ENCODE peak calls at places on chromosomes 4 and X, in six cellular contexts. Z is K562, X is spleen, P is A549, S is H1, A is lower leg skin. N is an unnamed sample.
A peak's percentile ranks its signal among the peaks of the same experiment; 100 is the strongest.

GRCh38 chr4:41222259-41222658 is 7.9 kb upstream of the APBB2 start:
- DNase-seq in Z (no peak), X (no peak), P (no peak), S (no peak), A (no peak), N (no peak)

GRCh38 chrX:101759000-101759399 is 99.3 kb upstream of the ARMCX2 start:
- DNase-seq in Z (peak; percentile 32), X (no peak), P (peak; percentile 38), S (peak; percentile 53), A (no peak), N (no peak)

GRCh38 chr4:153467154-153467896 is 1.2 kb downstream of the TMEM131L start:
- DNase-seq in Z (peak; percentile 66), X (peak; percentile 97), P (no peak), S (no peak), A (no peak), N (peak; percentile 74)

GRCh38 chr4:124499266-124499665 is 213.3 kb downstream of the ANKRD50 start:
- DNase-seq in Z (no peak), X (no peak), P (no peak), S (no peak), A (no peak), N (no peak)

GRCh38 chr4:1568855-1569460 is 115.2 kb downstream of the FAM53A start:
- DNase-seq in Z (no peak), X (peak; percentile 77), P (no peak), S (no peak), A (no peak), N (no peak)

GRCh38 chr4:122662701-122663100 is 41.8 kb upstream of the IL21 start:
- DNase-seq in Z (no peak), X (no peak), P (no peak), S (no peak), A (no peak), N (no peak)

GRCh38 chr4:42348692-42349091 is 48.6 kb upstream of the SHISA3 start:
- DNase-seq in Z (no peak), X (no peak), P (no peak), S (no peak), A (no peak), N (no peak)

GRCh38 chrX:74656079-74656745 is 41.8 kb upstream of the RLIM start:
- DNase-seq in Z (no peak), X (no peak), P (no peak), S (no peak), A (no peak), N (no peak)

GRCh38 chr4:38621004-38621684 is 42.9 kb upstream of the KLF3 start:
- DNase-seq in Z (peak; percentile 45), X (no peak), P (peak; percentile 87), S (no peak), A (no peak), N (peak; percentile 70)

GRCh38 chr4:94577136-94577535 is 125.4 kb downstream of the PDLIM5 start:
- DNase-seq in Z (no peak), X (no peak), P (no peak), S (no peak), A (no peak), N (no peak)

DNA sequence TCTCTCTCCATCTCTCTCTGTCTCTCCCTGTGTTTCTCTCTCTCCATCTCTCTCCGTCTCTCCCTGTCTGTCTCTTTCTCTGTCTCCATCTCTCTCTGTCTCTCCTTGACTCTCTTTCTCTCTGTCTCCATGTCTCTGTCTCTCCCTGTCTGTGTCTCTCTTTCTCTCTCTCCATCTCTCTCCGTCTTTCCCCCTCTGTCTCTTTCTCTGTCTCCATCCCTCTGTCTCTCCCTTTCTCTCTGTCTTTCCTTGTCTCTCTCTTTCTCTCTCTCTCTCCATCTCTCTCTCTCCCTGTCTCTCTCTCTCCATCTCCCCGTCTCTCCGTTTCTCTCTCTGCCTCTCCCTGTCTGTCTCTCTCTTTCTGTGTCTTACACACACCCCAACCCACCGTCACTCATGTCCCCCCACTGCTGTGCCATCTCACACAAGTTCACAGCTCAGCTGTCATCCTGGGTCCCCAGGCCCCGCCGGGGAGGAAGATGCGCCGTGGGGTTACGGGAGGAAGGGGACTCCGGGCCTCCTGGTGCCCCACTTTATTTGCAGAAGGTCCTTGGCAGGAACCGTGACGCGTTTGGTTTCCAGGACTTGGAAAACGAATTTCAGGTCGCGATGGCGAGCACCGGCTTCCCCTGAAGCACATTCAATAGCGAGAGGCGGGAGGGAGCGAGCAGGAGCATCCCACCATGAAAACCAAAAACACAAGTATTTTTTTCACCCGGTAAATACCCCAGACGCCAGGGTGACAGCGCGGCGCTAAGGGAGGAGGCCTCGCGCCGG is 1.2 kb upstream of the SHOX start:
- DNase-seq in Z (no peak), X (peak; percentile 18), P (no peak), S (no peak), A (no peak), N (peak; percentile 19)
- TF ChIP-seq POLR2A in Z (no peak), X (no peak), P (no peak), S (no peak), A (no peak), N (no peak)

DNA sequence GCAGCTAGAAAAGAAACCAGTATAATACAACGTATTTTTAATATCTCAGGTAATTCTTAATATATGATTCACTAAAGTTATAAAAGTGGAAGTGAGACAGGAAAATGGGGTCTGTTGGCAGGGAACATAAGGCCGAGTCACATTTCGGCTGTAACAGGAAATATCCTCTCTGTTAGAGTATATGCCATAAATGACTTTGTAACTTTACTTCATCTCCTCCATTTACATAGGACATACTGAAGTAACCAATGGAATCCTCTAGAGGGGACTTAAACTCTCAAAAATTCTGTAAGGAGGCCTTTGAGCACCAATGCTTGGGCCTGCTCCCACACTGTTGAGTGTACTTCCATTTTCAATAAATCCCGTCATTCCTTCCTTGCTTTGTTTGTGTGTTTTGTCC is 71.3 kb downstream of the ANKRD17 start:
- DNase-seq in Z (no peak), X (no peak), P (peak; percentile 12), S (no peak), A (no peak), N (no peak)
- TF ChIP-seq POLR2A in Z (no peak), X (no peak), P (no peak), S (no peak), A (no peak), N (no peak)

GRCh38 chr4:102501176-102501634 is at the start of gene NFKB1:
- DNase-seq in Z (peak; percentile 44), X (peak; percentile 94), P (peak; percentile 76), S (no peak), A (peak; percentile 90), N (peak; percentile 83)

GRCh38 chr4:102503831-102504786 is 3.0 kb downstream of the NFKB1 start:
- DNase-seq in Z (no peak), X (no peak), P (no peak), S (no peak), A (no peak), N (no peak)

GRCh38 chr4:102503301-102503746 is 2.2 kb downstream of the NFKB1 start:
- DNase-seq in Z (no peak), X (no peak), P (peak; percentile 17), S (no peak), A (no peak), N (no peak)

GRCh38 chr4:102500371-102501175 is 586 bp upstream of the NFKB1 start:
- DNase-seq in Z (no peak), X (peak; percentile 91), P (peak; percentile 37), S (no peak), A (peak; percentile 92), N (peak; percentile 66)

DNA sequence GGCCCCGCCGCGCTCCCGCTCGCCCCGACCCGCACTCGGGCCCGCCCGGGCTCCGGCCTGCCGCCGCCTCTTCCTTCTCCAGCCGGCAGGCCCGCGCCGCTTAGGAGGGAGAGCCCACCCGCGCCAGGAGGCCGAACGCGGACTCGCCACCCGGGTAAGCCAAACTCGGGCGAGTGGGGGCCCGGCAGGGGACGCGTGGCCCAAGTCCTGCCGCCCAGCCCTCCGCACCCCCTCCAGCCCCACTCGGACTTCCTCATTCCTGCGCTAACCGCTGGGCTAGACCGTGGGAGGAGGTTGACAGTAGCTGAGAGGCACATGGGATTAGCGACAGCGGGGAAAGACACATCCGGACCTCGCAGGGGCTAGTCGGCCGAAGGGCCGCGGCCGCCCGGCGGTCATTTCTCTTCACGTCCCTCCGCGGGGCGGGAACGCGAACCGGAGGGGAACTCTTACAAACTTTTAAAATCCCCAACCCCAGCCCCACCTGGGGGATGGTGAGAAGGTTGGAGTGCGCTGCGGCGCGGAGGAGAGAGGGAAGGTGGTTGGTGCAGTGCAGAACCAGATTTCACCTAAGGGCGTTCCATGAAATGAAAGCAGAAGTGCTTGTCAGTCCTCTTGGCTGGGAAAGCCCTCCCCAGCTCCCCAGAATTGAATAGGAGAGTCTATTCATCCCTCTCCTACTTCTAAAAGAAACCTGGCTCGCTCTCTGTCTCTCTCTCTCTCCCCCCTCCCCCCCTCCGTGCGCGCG is 650 bp downstream of the NFKB1 start:
- DNase-seq in Z (peak; percentile 61), X (peak; percentile 94), P (peak; percentile 83), S (no peak), A (peak; percentile 95), N (peak; percentile 89)
- TF ChIP-seq POLR2A in Z (peak; percentile 76), X (peak; percentile 7), P (peak; percentile 44), S (no peak), A (no peak), N (peak; percentile 31)

DNA sequence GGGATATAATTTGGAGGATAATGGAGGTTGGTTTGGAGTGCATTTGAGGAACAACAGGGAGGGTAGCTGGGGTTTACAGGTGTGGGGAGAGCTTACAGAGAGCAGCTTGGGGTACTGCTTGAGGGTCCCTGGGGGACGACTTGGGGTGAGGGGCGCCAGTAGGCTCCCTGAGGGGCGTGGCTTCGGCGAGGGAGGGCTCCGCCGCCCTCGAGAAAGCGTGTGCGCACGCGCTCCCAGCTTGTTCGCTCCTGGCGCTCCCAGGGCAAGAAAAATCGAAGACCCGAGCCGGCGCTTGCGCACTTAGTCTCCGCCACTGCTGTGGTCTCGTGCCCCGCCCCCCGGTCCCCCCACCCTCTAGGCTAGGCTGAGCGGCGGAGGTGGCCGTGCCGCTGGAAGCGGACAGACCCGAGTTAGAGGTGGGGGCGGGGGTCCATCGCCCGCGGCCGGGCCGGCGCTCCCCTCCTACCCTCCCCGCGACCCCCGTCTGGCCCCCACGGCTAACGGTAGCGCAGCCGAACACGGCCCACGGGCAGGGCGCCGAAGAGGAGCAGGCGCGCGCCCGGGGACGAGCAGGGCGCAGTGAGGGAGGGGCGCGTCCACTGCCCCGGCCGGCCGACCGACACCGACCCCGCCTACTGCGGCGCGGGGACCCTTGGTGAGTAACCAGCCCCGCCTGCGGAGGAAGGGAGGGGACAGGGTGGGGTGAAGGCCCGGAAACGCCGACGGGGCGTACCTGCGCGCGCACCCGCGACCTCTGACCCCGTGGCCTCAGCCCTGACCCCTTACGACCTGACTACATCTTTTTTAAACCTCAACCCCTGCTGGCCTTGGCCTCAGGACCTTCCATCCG is 5.4 kb upstream of the CCDC120 start:
- DNase-seq in Z (peak; percentile 80), X (peak; percentile 89), P (peak; percentile 71), S (no peak), A (no peak), N (peak; percentile 53)
- TF ChIP-seq POLR2A in Z (no peak), X (no peak), P (peak; percentile 34), S (no peak), A (no peak), N (no peak)

DNA sequence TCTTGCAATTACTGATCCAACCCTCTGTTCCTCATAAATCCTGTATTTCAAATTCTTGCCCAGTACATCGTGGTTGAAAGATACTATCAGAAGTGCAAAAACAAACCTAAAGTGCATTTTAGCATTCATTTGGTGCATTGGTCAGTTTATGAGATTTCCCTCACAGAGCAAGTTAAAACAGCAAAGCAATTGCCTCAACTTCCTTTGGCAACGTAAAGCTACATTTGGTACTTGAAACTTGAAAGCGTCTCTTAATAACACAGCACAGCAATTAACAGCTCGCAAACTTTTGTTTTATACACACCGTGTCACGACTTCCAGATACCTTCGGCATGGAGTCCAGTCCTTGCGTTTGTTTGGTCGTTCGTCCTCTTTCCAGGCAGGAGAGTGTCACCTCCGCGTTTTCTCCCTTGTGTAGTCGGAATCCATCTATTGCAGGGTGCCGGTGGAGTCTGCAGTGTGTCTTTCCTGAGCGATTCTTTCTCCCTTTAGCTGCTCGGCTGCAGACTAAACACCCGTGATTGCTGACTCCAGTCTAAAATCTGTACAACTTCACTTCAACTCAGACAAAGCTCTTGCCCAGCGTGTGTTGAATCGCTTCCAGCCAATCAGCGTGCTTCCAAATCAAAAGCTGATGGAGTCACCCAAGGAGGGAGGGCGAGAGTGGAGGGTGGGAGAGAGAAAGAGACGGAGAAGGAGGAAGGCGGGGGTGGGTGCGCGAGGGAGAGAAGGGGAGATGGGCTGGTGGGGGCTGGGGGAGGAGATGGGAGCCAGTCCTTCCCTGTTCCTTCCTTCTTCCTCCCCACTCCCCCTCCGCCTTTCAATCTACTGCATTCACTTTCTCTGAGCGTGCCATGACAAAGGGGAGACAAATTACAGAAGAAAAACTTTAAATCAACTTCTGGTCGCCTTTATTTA is at the start of gene PCDH18:
- DNase-seq in Z (no peak), X (no peak), P (no peak), S (peak; percentile 54), A (peak; percentile 97), N (peak; percentile 58)
- TF ChIP-seq POLR2A in Z (no peak), X (peak; percentile 25), P (no peak), S (no peak), A (no peak), N (no peak)

N was measured in Peyer's patch.